ENCODE peak calls at places on chromosomes 2 and 18, in six cellular contexts. I is GM12878, Q is HepG2, E is K562, U is H1, C is GM12891. V is an unnamed sample.

GRCh38 chr2:65790676-65790935 is 358.2 kb upstream of the SPRED2 start:
- DNase-seq in I (no peak), Q (no peak), E (no peak), U (no peak), C (no peak), V (no peak)

GRCh38 chr2:8822218-8822617 is 15.2 kb downstream of the KIDINS220 start:
- DNase-seq in I (no peak), Q (peak; percentile 20), E (no peak), U (no peak), C (no peak), V (no peak)

GRCh38 chr2:193847991-193848390 is 1653.3 kb upstream of the TMEFF2 start:
- DNase-seq in I (no peak), Q (no peak), E (no peak), U (no peak), C (no peak), V (no peak)

GRCh38 chr2:131146255-131146654 is 41.1 kb downstream of the PLEKHB2 start:
- DNase-seq in I (no peak), Q (no peak), E (no peak), U (no peak), C (no peak), V (no peak)

GRCh38 chr2:203740741-203741363 is 34.4 kb downstream of the CD28 start:
- DNase-seq in I (no peak), Q (no peak), E (no peak), U (no peak), C (no peak), V (no peak)

GRCh38 chr18:69567813-69568488 is 167.3 kb downstream of the DOK6 start:
- DNase-seq in I (no peak), Q (peak; percentile 63), E (no peak), U (no peak), C (no peak), V (no peak)

GRCh38 chr2:163953390-163953907 is 217.6 kb upstream of the FIGN start:
- DNase-seq in I (no peak), Q (peak; percentile 18), E (no peak), U (no peak), C (no peak), V (no peak)

GRCh38 chr2:24945907-24946306 is 25.8 kb downstream of the DNAJC27 start:
- DNase-seq in I (no peak), Q (no peak), E (no peak), U (no peak), C (no peak), V (no peak)

GRCh38 chr2:30934071-30934470 is 126.8 kb upstream of the CAPN13 start:
- DNase-seq in I (no peak), Q (no peak), E (no peak), U (no peak), C (no peak), V (no peak)

GRCh38 chr18:70673834-70674233 is 385.0 kb downstream of the SOCS6 start:
- DNase-seq in I (no peak), Q (no peak), E (no peak), U (no peak), C (no peak), V (no peak)

GRCh38 chr18:13289501-13290205 is 71.1 kb downstream of the LDLRAD4 start:
- DNase-seq in I (no peak), Q (no peak), E (no peak), U (no peak), C (no peak), V (no peak)

GRCh38 chr2:48829569-48829968 is 74.0 kb upstream of the LHCGR start:
- DNase-seq in I (no peak), Q (no peak), E (no peak), U (no peak), C (no peak), V (no peak)

GRCh38 chr2:171419333-171419732 is 14.5 kb downstream of the METTL8 start:
- DNase-seq in I (no peak), Q (no peak), E (no peak), U (no peak), C (no peak), V (no peak)

GRCh38 chr2:205808493-205809121 is 126.3 kb downstream of the NRP2 start:
- DNase-seq in I (no peak), Q (no peak), E (no peak), U (no peak), C (no peak), V (no peak)

GRCh38 chr2:235511187-235511661 is 17.4 kb downstream of the AGAP1 start:
- DNase-seq in I (no peak), Q (peak; percentile 48), E (no peak), U (no peak), C (no peak), V (no peak)

GRCh38 chr2:17754773-17755425 is 961 bp downstream of the GEN1 start:
- DNase-seq in I (no peak), Q (peak; percentile 33), E (peak; percentile 27), U (no peak), C (no peak), V (no peak)

GRCh38 chr2:201233192-201234166 is 26.9 kb upstream of the CASP8 start:
- DNase-seq in I (peak; percentile 91), Q (peak; percentile 96), E (peak; percentile 73), U (peak; percentile 27), C (peak; percentile 46), V (peak; percentile 56)

GRCh38 chr2:205708231-205708631 is 25.9 kb downstream of the NRP2 start:
- DNase-seq in I (no peak), Q (no peak), E (no peak), U (no peak), C (no peak), V (no peak)

GRCh38 chr2:30522421-30522820 is 75.4 kb downstream of the LCLAT1 start:
- DNase-seq in I (no peak), Q (no peak), E (no peak), U (no peak), C (no peak), V (no peak)

GRCh38 chr2:12303181-12304030 is 413.3 kb upstream of the TRIB2 start:
- DNase-seq in I (no peak), Q (no peak), E (no peak), U (no peak), C (no peak), V (no peak)

GRCh38 chr2:239400000-239400831 is 604 bp downstream of the HDAC4 start:
- DNase-seq in I (no peak), Q (peak; percentile 32), E (peak; percentile 50), U (no peak), C (no peak), V (no peak)

GRCh38 chr2:177148477-177149154 is 64.0 kb upstream of the HNRNPA3 start:
- DNase-seq in I (peak; percentile 45), Q (peak; percentile 66), E (peak; percentile 58), U (peak; percentile 59), C (peak; percentile 14), V (no peak)

GRCh38 chr2:167509585-167509984 is 621.3 kb downstream of the XIRP2 start:
- DNase-seq in I (no peak), Q (peak; percentile 60), E (no peak), U (peak; percentile 51), C (no peak), V (no peak)

GRCh38 chr2:172806426-172807008 is 70.9 kb downstream of the RAPGEF4 start:
- DNase-seq in I (no peak), Q (peak; percentile 42), E (peak; percentile 17), U (no peak), C (peak; percentile 8), V (no peak)

DNA sequence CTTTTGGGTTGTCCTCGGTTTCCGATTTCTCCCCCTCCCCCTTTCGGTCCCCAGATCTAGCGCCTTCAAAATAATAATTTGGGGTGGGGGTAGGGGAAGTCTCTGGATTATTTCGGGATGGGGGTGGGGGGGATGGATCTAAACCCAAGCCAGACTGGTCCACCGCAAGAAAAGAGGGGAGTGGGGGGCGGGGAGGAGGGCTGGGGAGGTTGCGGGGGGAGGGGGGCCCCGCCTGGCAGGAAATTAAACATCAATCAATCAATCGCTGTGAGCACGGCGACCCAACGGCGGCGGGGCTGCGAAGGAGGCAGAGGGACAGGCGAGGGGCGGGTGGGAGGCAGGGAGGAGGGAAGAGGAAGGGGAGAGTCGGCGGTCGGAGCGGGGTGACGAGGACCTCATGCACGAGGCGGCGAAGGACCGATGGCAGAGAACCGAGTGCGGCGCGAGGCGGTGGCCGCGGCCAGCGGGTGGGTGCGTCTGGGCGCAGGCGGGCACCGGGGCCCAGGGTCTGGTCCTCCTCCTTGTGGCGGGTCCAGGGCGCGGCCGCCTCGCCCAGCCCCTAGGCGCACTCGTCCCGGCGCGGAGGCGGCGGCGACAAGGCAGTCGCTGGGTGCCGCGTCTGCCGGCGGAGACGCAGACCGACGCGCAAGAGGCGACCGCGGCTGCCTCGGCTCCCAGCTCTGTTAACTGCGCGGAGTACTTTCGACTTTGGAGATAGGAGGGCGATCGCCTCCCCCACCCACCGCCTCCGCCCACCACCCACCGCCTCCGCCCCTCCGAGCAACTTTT is 472 bp upstream of the SATB2 start:
- DNase-seq in I (no peak), Q (no peak), E (peak; percentile 70), U (no peak), C (peak; percentile 37), V (no peak)
- TF ChIP-seq POLR2A in I (peak; percentile 33), Q (no peak), E (no peak), U (no peak), C (no peak), V (no peak)

GRCh38 chr18:24019641-24020331 is 5.2 kb downstream of the TTC39C start:
- DNase-seq in I (peak; percentile 83), Q (no peak), E (no peak), U (no peak), C (no peak), V (no peak)
- TF ChIP-seq POLR2AphosphoS5 in I (peak; percentile 54), Q (no peak), E (no peak), U (no peak), C (no peak), V (peak; percentile 51)

DNA sequence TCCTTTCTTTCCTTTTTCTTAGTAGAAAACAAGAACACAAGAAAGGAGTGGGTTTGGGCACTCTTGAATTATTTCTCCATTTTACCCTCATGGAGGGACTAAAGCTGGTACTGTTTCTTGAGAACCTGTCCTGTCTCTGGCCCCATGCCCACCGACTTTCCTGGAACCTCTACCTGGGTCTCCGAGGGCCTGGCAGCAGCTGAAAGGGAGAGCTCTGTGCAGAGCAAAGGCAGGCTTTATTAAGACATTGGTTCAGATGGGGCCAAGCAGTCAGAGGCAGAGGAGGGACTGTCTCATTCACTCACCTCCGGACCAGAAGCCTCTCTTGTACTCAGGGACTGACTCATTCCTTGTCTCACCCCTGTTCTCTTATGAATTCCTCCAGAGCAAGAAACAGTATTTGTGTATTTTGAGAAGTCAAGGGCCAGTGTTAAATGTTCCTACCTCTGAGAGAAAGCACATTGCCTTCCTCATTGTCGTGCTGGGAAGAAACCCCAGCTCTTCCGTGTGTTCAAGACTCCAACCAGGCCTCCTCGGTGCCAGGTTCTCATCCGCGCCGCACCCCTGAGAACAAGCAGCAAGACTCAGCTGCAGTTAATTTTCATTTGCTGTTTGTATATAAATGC is 201.9 kb upstream of the NT5C1B start:
- DNase-seq in I (no peak), Q (no peak), E (no peak), U (no peak), C (no peak), V (no peak)
- TF ChIP-seq TAF1 in I (no peak), Q (no peak), E (no peak), U (no peak), C (no peak), V (no peak)

GRCh38 chr2:72143441-72144356 is 4.0 kb downstream of the CYP26B1 start:
- DNase-seq in I (no peak), Q (no peak), E (no peak), U (no peak), C (no peak), V (no peak)

GRCh38 chr2:72144412-72144745 is 3.3 kb downstream of the CYP26B1 start:
- DNase-seq in I (no peak), Q (no peak), E (no peak), U (no peak), C (no peak), V (no peak)

GRCh38 chr2:72145658-72146329 is 1.9 kb downstream of the CYP26B1 start:
- DNase-seq in I (no peak), Q (no peak), E (no peak), U (no peak), C (no peak), V (no peak)

GRCh38 chr2:72146357-72147302 is 1.0 kb downstream of the CYP26B1 start:
- DNase-seq in I (no peak), Q (no peak), E (no peak), U (no peak), C (no peak), V (no peak)

GRCh38 chr2:72144746-72145657 is 2.7 kb downstream of the CYP26B1 start:
- DNase-seq in I (no peak), Q (peak; percentile 24), E (no peak), U (no peak), C (no peak), V (no peak)
- TF ChIP-seq POLR2A in I (no peak), Q (no peak), E (no peak), U (no peak), C (no peak), V (no peak)